ENCODE peak calls at places on chromosomes 4 and X, in seven cellular contexts. V is H9, Q is neuronal stem cell, S is heart right ventricle, N is prostate gland, M is right lobe of liver, Y is amygdala. U is an unnamed sample.

GRCh38 chr4:172543249-172543648 is 625.4 kb upstream of the GALNT7 start:
- DNase-seq in V (peak), Q (no peak), S (no peak), N (no peak), M (no peak), Y (no peak), U (no peak)

GRCh38 chrX:111445485-111445884 is 33.5 kb upstream of the DCX start:
- DNase-seq in V (no peak), Q (peak), S (no peak), N (no peak), M (no peak), Y (no peak), U (no peak)

GRCh38 chr4:187059031-187059430 is 335.4 kb upstream of the FAT1 start:
- DNase-seq in V (no peak), Q (no peak), S (no peak), N (no peak), M (no peak), Y (no peak), U (no peak)

GRCh38 chr4:86942185-86942666 is 7.4 kb downstream of the AFF1 start:
- DNase-seq in V (no peak), Q (no peak), S (no peak), N (no peak), M (no peak), Y (no peak), U (no peak)

GRCh38 chr4:24557036-24558022 is 27.0 kb downstream of the DHX15 start:
- DNase-seq in V (no peak), Q (no peak), S (no peak), N (no peak), M (no peak), Y (no peak), U (no peak)

GRCh38 chr4:2069161-2069971 is 10.2 kb downstream of the NAT8L start:
- DNase-seq in V (no peak), Q (no peak), S (no peak), N (no peak), M (no peak), Y (no peak), U (peak)

GRCh38 chrX:40402771-40403533 is 177.8 kb upstream of the ATP6AP2 start:
- DNase-seq in V (no peak), Q (no peak), S (no peak), N (peak), M (no peak), Y (no peak), U (no peak)

GRCh38 chrX:150234126-150234525 is 129.0 kb upstream of the MAMLD1 start:
- DNase-seq in V (no peak), Q (no peak), S (no peak), N (no peak), M (no peak), Y (no peak), U (no peak)

GRCh38 chr4:78627966-78628678 is 76.6 kb downstream of the ANXA3 start:
- DNase-seq in V (no peak), Q (no peak), S (no peak), N (no peak), M (no peak), Y (no peak), U (no peak)

GRCh38 chrX:100381613-100382012 is 28.5 kb downstream of the PCDH19 start:
- DNase-seq in V (no peak), Q (no peak), S (no peak), N (no peak), M (no peak), Y (no peak), U (no peak)

GRCh38 chr4:42369489-42369888 is 27.8 kb upstream of the SHISA3 start:
- DNase-seq in V (no peak), Q (no peak), S (no peak), N (no peak), M (no peak), Y (no peak), U (no peak)

GRCh38 chr4:152369903-152370296 is 166.0 kb downstream of the FBXW7 start:
- DNase-seq in V (no peak), Q (no peak), S (no peak), N (no peak), M (no peak), Y (no peak), U (no peak)

GRCh38 chrX:140815868-140816267 is 106.3 kb downstream of the LINC00632 start:
- DNase-seq in V (no peak), Q (no peak), S (no peak), N (no peak), M (no peak), Y (no peak), U (no peak)

GRCh38 chr4:7194251-7195137 is 2.2 kb downstream of the SORCS2 start:
- DNase-seq in V (peak), Q (no peak), S (peak), N (no peak), M (peak), Y (no peak), U (peak)

GRCh38 chr4:76725039-76725438 is 172.9 kb downstream of the SOWAHB start:
- DNase-seq in V (no peak), Q (no peak), S (no peak), N (no peak), M (no peak), Y (no peak), U (no peak)

GRCh38 chr4:6546681-6547447 is 28.1 kb upstream of the MAN2B2 start:
- DNase-seq in V (peak), Q (peak), S (no peak), N (peak), M (no peak), Y (no peak), U (no peak)

GRCh38 chr4:100306018-100306417 is 115.8 kb upstream of the DDIT4L start:
- DNase-seq in V (no peak), Q (no peak), S (no peak), N (no peak), M (no peak), Y (no peak), U (no peak)

GRCh38 chr4:94375364-94375763 is 32.7 kb upstream of the HPGDS start:
- DNase-seq in V (no peak), Q (no peak), S (no peak), N (no peak), M (no peak), Y (no peak), U (no peak)

GRCh38 chrX:8147216-8147615 is 23.9 kb downstream of the VCX2 start:
- DNase-seq in V (no peak), Q (peak), S (no peak), N (no peak), M (no peak), Y (no peak), U (no peak)

GRCh38 chr4:97605927-97606326 is 537.3 kb downstream of the STPG2 start:
- DNase-seq in V (no peak), Q (no peak), S (no peak), N (no peak), M (no peak), Y (no peak), U (no peak)

GRCh38 chrX:54357414-54358377 is at the start of gene WNK3:
- DNase-seq in V (peak), Q (peak), S (peak), N (peak), M (peak), Y (peak), U (peak)

GRCh38 chr4:125511715-125512114 is 197.0 kb downstream of the FAT4 start:
- DNase-seq in V (no peak), Q (no peak), S (no peak), N (no peak), M (no peak), Y (no peak), U (no peak)

GRCh38 chr4:168585168-168586091 is 88.6 kb downstream of the PALLD start:
- DNase-seq in V (peak), Q (peak), S (peak), N (peak), M (peak), Y (no peak), U (peak)

GRCh38 chr4:6263541-6264540 is 5.8 kb upstream of the WFS1 start:
- DNase-seq in V (peak), Q (no peak), S (peak), N (no peak), M (peak), Y (no peak), U (peak)

GRCh38 chrX:43510194-43510593 is 145.9 kb upstream of the MAOA start:
- DNase-seq in V (no peak), Q (no peak), S (no peak), N (no peak), M (no peak), Y (no peak), U (no peak)

GRCh38 chr4:7879127-7879526 is 60.5 kb downstream of the AFAP1 start:
- DNase-seq in V (no peak), Q (no peak), S (no peak), N (no peak), M (no peak), Y (no peak), U (no peak)

GRCh38 chrX:129875669-129876068 is 30.3 kb upstream of the UTP14A start:
- DNase-seq in V (no peak), Q (no peak), S (no peak), N (no peak), M (no peak), Y (no peak), U (no peak)

GRCh38 chr4:140080883-140081282 is 73.1 kb downstream of the MAML3 start:
- DNase-seq in V (no peak), Q (no peak), S (no peak), N (no peak), M (no peak), Y (no peak), U (no peak)

U was measured in aorta.